ENCODE peak calls at places on chromosomes 5 and 9, in four cellular contexts. S, X, T and R are unnamed samples.

GRCh38 chr5:73321757-73322452 is 126.7 kb downstream of the FOXD1 start:
- DNase-seq in S (no peak), X (no peak), T (peak), R (peak)

GRCh38 chr5:132260714-132261615 is 3.5 kb downstream of the PDLIM4 start:
- DNase-seq in S (peak), X (no peak), T (peak), R (no peak)

GRCh38 chr5:97131139-97131710 is 11.2 kb downstream of the LIX1 start:
- DNase-seq in S (no peak), X (no peak), T (peak), R (no peak)

GRCh38 chr9:105416840-105417239 is 31.0 kb upstream of the FSD1L start:
- DNase-seq in S (no peak), X (no peak), T (no peak), R (no peak)

GRCh38 chr5:116640236-116640635 is 65.6 kb upstream of the SEMA6A start:
- DNase-seq in S (no peak), X (no peak), T (no peak), R (no peak)

GRCh38 chr5:111755942-111756353 is 1.0 kb downstream of the NREP start:
- DNase-seq in S (no peak), X (no peak), T (no peak), R (peak)

GRCh38 chr9:113471566-113471965 is 8.0 kb downstream of the RGS3 start:
- DNase-seq in S (no peak), X (no peak), T (no peak), R (no peak)

GRCh38 chr5:90503596-90503995 is 25.8 kb downstream of the LYSMD3 start:
- DNase-seq in S (no peak), X (no peak), T (no peak), R (no peak)

GRCh38 chr5:127320032-127320945 is 29.7 kb downstream of the MEGF10 start:
- DNase-seq in S (no peak), X (no peak), T (no peak), R (no peak)

GRCh38 chr5:179373101-179373934 is 28.1 kb upstream of the ADAMTS2 start:
- DNase-seq in S (no peak), X (no peak), T (no peak), R (no peak)

GRCh38 chr9:114134827-114135396 is 20.4 kb upstream of the COL27A1 start:
- DNase-seq in S (no peak), X (no peak), T (no peak), R (no peak)

GRCh38 chr9:3865373-3865772 is 339.6 kb upstream of the RFX3 start:
- DNase-seq in S (no peak), X (no peak), T (no peak), R (no peak)

GRCh38 chr9:99135498-99135897 is 30.6 kb downstream of the TGFBR1 start:
- DNase-seq in S (no peak), X (no peak), T (no peak), R (no peak)

GRCh38 chr5:32852535-32852934 is 141.4 kb downstream of the NPR3 start:
- DNase-seq in S (peak), X (no peak), T (peak), R (no peak)

GRCh38 chr5:37873988-37874387 is 34.1 kb upstream of the GDNF start:
- DNase-seq in S (no peak), X (no peak), T (no peak), R (no peak)

GRCh38 chr9:104992696-104993095 is 64.7 kb upstream of the ABCA1 start:
- DNase-seq in S (no peak), X (no peak), T (no peak), R (no peak)

GRCh38 chr9:121685146-121685794 is 33.8 kb downstream of the DAB2IP start:
- DNase-seq in S (no peak), X (no peak), T (no peak), R (no peak)

GRCh38 chr5:60334281-60334713 is 365.7 kb downstream of the DEPDC1B start:
- DNase-seq in S (peak), X (no peak), T (peak), R (peak)

GRCh38 chr9:116691607-116692006 is 4.5 kb downstream of the TRIM32 start:
- DNase-seq in S (no peak), X (no peak), T (no peak), R (no peak)

GRCh38 chr5:1437452-1437851 is 7.8 kb downstream of the SLC6A3 start:
- DNase-seq in S (peak), X (no peak), T (no peak), R (peak)

GRCh38 chr5:4215143-4215542 is 619.5 kb downstream of the IRX1 start:
- DNase-seq in S (no peak), X (no peak), T (no peak), R (no peak)

GRCh38 chr5:1847056-1847455 is 35.7 kb downstream of the IRX4 start:
- DNase-seq in S (no peak), X (no peak), T (no peak), R (no peak)

GRCh38 chr5:61603211-61603908 is 271.3 kb downstream of the ZSWIM6 start:
- DNase-seq in S (no peak), X (no peak), T (no peak), R (no peak)

GRCh38 chr9:6884101-6884500 is 126.3 kb downstream of the KDM4C start:
- DNase-seq in S (no peak), X (no peak), T (no peak), R (no peak)

GRCh38 chr9:106038266-106039001 is 344.1 kb downstream of the TMEM38B start:
- DNase-seq in S (no peak), X (no peak), T (no peak), R (no peak)

GRCh38 chr9:37641331-37641730 is 9.4 kb upstream of the FRMPD1 start:
- DNase-seq in S (no peak), X (no peak), T (no peak), R (no peak)

GRCh38 chr5:15592728-15593127 is 92.7 kb downstream of the FBXL7 start:
- DNase-seq in S (no peak), X (no peak), T (no peak), R (no peak)

GRCh38 chr5:114473541-114473940 is 111.7 kb downstream of the KCNN2 start:
- DNase-seq in S (no peak), X (no peak), T (no peak), R (no peak)

GRCh38 chr5:6584727-6585126 is 48.1 kb downstream of the NSUN2 start:
- DNase-seq in S (no peak), X (no peak), T (no peak), R (no peak)

GRCh38 chr5:9348296-9348996 is 197.4 kb downstream of the SEMA5A start:
- DNase-seq in S (no peak), X (no peak), T (peak), R (peak)